ENCODE peak calls at places on chromosomes 11 and 22, in ten cellular contexts. I, X, A, Y, G, C, B, S, Z and U are unnamed samples.

GRCh38 chr11:69267395-69267805 is 26.6 kb upstream of the MYEOV start:
- DNase-seq in I (no peak), X (no peak), A (no peak), Y (no peak), G (no peak), C (no peak), B (no peak), S (no peak), Z (no peak), U (no peak)

GRCh38 chr22:36009085-36009484 is 19.5 kb downstream of the RBFOX2 start:
- DNase-seq in I (no peak), X (no peak), A (no peak), Y (no peak), G (no peak), C (peak), B (peak), S (no peak), Z (no peak), U (no peak)

GRCh38 chr11:33453225-33453624 is 196.0 kb downstream of the HIPK3 start:
- DNase-seq in I (no peak), X (no peak), A (no peak), Y (no peak), G (no peak), C (no peak), B (no peak), S (no peak), Z (no peak), U (no peak)

GRCh38 chr11:75475767-75476650 is 43.0 kb upstream of the KLHL35 start:
- DNase-seq in I (peak), X (no peak), A (no peak), Y (no peak), G (no peak), C (peak), B (peak), S (peak), Z (no peak), U (no peak)

GRCh38 chr11:116339306-116339705 is 433.5 kb downstream of the BUD13 start:
- DNase-seq in I (no peak), X (no peak), A (no peak), Y (no peak), G (no peak), C (no peak), B (no peak), S (no peak), Z (no peak), U (no peak)

GRCh38 chr11:112555491-112556364 is 295.1 kb upstream of the PLET1 start:
- DNase-seq in I (no peak), X (peak), A (peak), Y (peak), G (no peak), C (peak), B (peak), S (peak), Z (peak), U (peak)

GRCh38 chr11:128172046-128172878 is 415.1 kb downstream of the ETS1 start:
- DNase-seq in I (peak), X (peak), A (peak), Y (peak), G (peak), C (peak), B (peak), S (peak), Z (peak), U (peak)

GRCh38 chr22:46079093-46079860 is 71.0 kb upstream of the PPARA start:
- DNase-seq in I (no peak), X (no peak), A (no peak), Y (no peak), G (no peak), C (no peak), B (no peak), S (peak), Z (no peak), U (peak)

GRCh38 chr11:68325183-68325893 is 12.9 kb downstream of the LRP5 start:
- DNase-seq in I (no peak), X (no peak), A (no peak), Y (no peak), G (no peak), C (no peak), B (no peak), S (no peak), Z (no peak), U (no peak)

GRCh38 chr11:132088551-132088950 is 718.1 kb downstream of the NTM start:
- DNase-seq in I (no peak), X (no peak), A (no peak), Y (no peak), G (no peak), C (no peak), B (no peak), S (no peak), Z (no peak), U (no peak)

GRCh38 chr11:62689421-62690183 is at the start of gene LRRN4CL:
- DNase-seq in I (no peak), X (no peak), A (no peak), Y (no peak), G (no peak), C (peak), B (peak), S (peak), Z (no peak), U (no peak)

GRCh38 chr11:60700689-60701508 is 1.5 kb downstream of the MS4A8 start:
- DNase-seq in I (no peak), X (no peak), A (peak), Y (peak), G (no peak), C (no peak), B (peak), S (peak), Z (peak), U (peak)

GRCh38 chr11:20854214-20854613 is 184.8 kb downstream of the NELL1 start:
- DNase-seq in I (no peak), X (no peak), A (peak), Y (no peak), G (no peak), C (no peak), B (no peak), S (no peak), Z (peak), U (no peak)

GRCh38 chr11:12989428-12990242 is 19.5 kb upstream of the RASSF10 start:
- DNase-seq in I (no peak), X (no peak), A (no peak), Y (no peak), G (no peak), C (no peak), B (no peak), S (no peak), Z (no peak), U (no peak)

GRCh38 chr11:61148016-61148640 is 13.1 kb downstream of the VPS37C start:
- DNase-seq in I (peak), X (no peak), A (no peak), Y (peak), G (no peak), C (no peak), B (peak), S (no peak), Z (no peak), U (no peak)

GRCh38 chr11:118149493-118149892 is 3.1 kb downstream of the SCN4B start:
- DNase-seq in I (no peak), X (no peak), A (no peak), Y (no peak), G (no peak), C (no peak), B (no peak), S (no peak), Z (no peak), U (no peak)

GRCh38 chr11:57310630-57311086 is 14.1 kb downstream of the TNKS1BP1 start:
- DNase-seq in I (no peak), X (no peak), A (no peak), Y (no peak), G (no peak), C (peak), B (peak), S (no peak), Z (no peak), U (no peak)

GRCh38 chr11:125390949-125391348 is 105.1 kb downstream of the FEZ1 start:
- DNase-seq in I (no peak), X (no peak), A (no peak), Y (no peak), G (no peak), C (peak), B (peak), S (no peak), Z (no peak), U (no peak)

GRCh38 chr11:60855726-60856633 is at the start of gene PTGDR2:
- DNase-seq in I (no peak), X (no peak), A (no peak), Y (peak), G (no peak), C (no peak), B (peak), S (no peak), Z (no peak), U (no peak)

GRCh38 chr11:58829736-58830135 is 14.8 kb downstream of the GLYATL2 start:
- DNase-seq in I (no peak), X (no peak), A (no peak), Y (no peak), G (peak), C (peak), B (no peak), S (no peak), Z (no peak), U (no peak)

GRCh38 chr11:68536706-68537105 is 76.2 kb downstream of the PPP6R3 start:
- DNase-seq in I (no peak), X (no peak), A (no peak), Y (no peak), G (no peak), C (no peak), B (no peak), S (no peak), Z (no peak), U (no peak)

GRCh38 chr22:38697055-38697980 is 3.4 kb downstream of the JOSD1 start:
- DNase-seq in I (no peak), X (no peak), A (no peak), Y (no peak), G (peak), C (peak), B (peak), S (peak), Z (no peak), U (no peak)

GRCh38 chr11:394034-394857 is at the start of gene PKP3:
- DNase-seq in I (no peak), X (no peak), A (no peak), Y (peak), G (peak), C (peak), B (peak), S (peak), Z (no peak), U (no peak)

GRCh38 chr11:66906077-66906929 is 49.4 kb downstream of the LRFN4 start:
- DNase-seq in I (no peak), X (no peak), A (no peak), Y (no peak), G (no peak), C (peak), B (peak), S (peak), Z (no peak), U (no peak)

GRCh38 chr11:73087730-73088129 is 54.4 kb downstream of the FCHSD2 start:
- DNase-seq in I (no peak), X (no peak), A (no peak), Y (no peak), G (no peak), C (peak), B (peak), S (no peak), Z (no peak), U (no peak)

GRCh38 chr22:32058656-32059280 is 15.7 kb downstream of the SLC5A1 start:
- DNase-seq in I (no peak), X (no peak), A (no peak), Y (no peak), G (no peak), C (peak), B (peak), S (no peak), Z (no peak), U (no peak)

GRCh38 chr22:36727110-36727509 is 23.6 kb upstream of the CACNG2 start:
- DNase-seq in I (no peak), X (no peak), A (no peak), Y (no peak), G (no peak), C (no peak), B (no peak), S (no peak), Z (no peak), U (no peak)